ENCODE peak calls at places on chromosomes 1 and 21, in four cellular contexts. F is mammary epithelial cell, D is heart left ventricle, V is MG63. Z is an unnamed sample.
A peak's percentile ranks its signal among the peaks of the same experiment; 100 is the strongest.

GRCh38 chr1:226100436-226101347 is 38.2 kb downstream of the H3-3A start:
- DNase-seq in F (no peak), D (no peak), V (no peak), Z (peak; percentile 24)

GRCh38 chr21:42218836-42219605 is at the start of gene ABCG1:
- DNase-seq in F (peak; percentile 36), D (no peak), V (peak; percentile 33), Z (no peak)

GRCh38 chr1:233138794-233139544 is 156.6 kb downstream of the PCNX2 start:
- DNase-seq in F (peak; percentile 2), D (no peak), V (no peak), Z (no peak)

GRCh38 chr1:154729031-154729442 is 121.1 kb upstream of the ADAR start:
- DNase-seq in F (no peak), D (no peak), V (peak; percentile 51), Z (peak; percentile 74)

GRCh38 chr1:205294175-205294913 is 27.2 kb downstream of the NUAK2 start:
- DNase-seq in F (peak; percentile 93), D (peak; percentile 73), V (peak; percentile 89), Z (peak; percentile 80)

GRCh38 chr1:34781844-34782391 is 904 bp downstream of the GJB3 start:
- DNase-seq in F (peak; percentile 72), D (no peak), V (no peak), Z (no peak)

GRCh38 chr21:22120616-22121266 is 1122.5 kb downstream of the NCAM2 start:
- DNase-seq in F (no peak), D (no peak), V (no peak), Z (no peak)

GRCh38 chr1:85566890-85567289 is 13.7 kb upstream of the CCN1 start:
- DNase-seq in F (peak; percentile 29), D (no peak), V (no peak), Z (no peak)

GRCh38 chr1:84108900-84109578 is 35.0 kb upstream of the PRKACB start:
- DNase-seq in F (no peak), D (no peak), V (no peak), Z (no peak)

GRCh38 chr1:160371691-160372208 is 4.9 kb downstream of the NHLH1 start:
- DNase-seq in F (no peak), D (no peak), V (no peak), Z (no peak)

GRCh38 chr1:175222296-175222938 is 29.8 kb upstream of the KIAA0040 start:
- DNase-seq in F (peak; percentile 95), D (no peak), V (no peak), Z (no peak)

GRCh38 chr1:44334968-44335367 is 20.1 kb downstream of the ERI3 start:
- DNase-seq in F (no peak), D (no peak), V (no peak), Z (no peak)

GRCh38 chr1:44333373-44333772 is 21.7 kb downstream of the ERI3 start:
- DNase-seq in F (no peak), D (no peak), V (no peak), Z (no peak)

GRCh38 chr1:44336668-44337067 is 18.4 kb downstream of the ERI3 start:
- DNase-seq in F (no peak), D (no peak), V (no peak), Z (no peak)

GRCh38 chr1:44339731-44340130 is 15.3 kb downstream of the ERI3 start:
- DNase-seq in F (no peak), D (no peak), V (no peak), Z (no peak)

DNA sequence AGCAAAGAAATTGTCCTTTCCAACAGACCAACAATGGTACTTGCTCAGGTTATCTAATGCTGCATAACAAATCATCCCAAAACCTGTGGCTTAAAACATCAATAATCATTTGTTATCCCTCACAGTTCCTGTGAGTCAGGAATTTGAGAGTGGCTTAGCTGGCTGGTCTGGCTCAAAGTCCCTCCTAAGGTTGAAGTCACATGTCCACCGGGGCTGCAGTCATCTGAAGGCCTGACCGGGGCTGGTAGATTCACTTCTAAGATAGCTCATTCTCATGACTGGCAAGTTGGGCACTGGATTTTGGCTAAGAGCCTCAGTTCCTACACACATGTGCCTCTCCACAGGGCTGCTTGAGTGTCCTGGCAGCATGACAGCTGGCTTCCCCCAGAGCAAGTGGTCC is 16.9 kb downstream of the ERI3 start:
- DNase-seq in F (no peak), D (no peak), V (peak; percentile 5), Z (no peak)
- H3K36me3 ChIP-seq in F (peaks cover 7% of the 10 kb centered on the region), D (peaks cover 9% of the 10 kb centered on the region), V (peaks cover 57% of the 10 kb centered on the region), Z (peaks cover 23% of the 10 kb centered on the region)

DNA sequence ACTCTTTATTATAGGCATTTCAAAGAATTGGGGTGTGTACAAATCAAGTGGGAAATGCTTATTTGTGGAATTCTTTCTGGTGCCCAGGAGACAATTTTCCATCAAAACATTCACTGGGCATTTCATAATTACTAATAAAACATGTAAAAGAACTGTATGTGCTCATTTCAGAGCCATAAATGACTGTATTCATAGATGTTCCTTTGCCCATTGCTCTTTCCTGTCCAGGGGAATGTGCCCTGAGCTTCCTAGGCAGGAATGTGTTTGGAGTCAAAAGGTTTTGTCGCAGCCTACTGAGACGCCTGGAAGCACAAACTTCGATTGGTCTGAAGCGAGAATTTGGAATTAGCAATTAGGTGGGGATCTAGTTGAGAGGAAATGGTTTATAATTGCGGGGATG is 43.7 kb upstream of the EXOSC10 start:
- DNase-seq in F (no peak), D (no peak), V (no peak), Z (no peak)
- H3K36me3 ChIP-seq in F (peaks cover 7% of the 10 kb centered on the region), D (peaks cover 12% of the 10 kb centered on the region), V (peaks cover 24% of the 10 kb centered on the region), Z (peaks cover 44% of the 10 kb centered on the region)

DNA sequence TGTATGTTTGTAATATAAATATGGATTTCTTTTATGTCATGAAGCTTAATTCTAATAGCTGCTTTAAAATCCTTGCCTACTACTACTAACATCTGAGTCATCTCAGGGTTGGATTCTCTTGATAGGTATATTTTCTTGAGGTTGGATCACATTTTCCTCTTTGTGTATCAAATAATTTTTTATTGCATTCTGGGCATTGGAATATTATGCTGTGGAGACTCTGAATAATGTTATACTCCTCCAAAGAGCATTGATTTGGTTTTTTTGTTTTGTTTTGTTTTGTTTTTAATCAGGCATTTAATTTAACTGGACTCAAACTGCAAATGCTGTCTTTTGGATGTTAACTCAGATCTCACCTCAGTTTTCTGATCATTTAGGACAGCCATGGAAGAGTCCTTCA is 8.0 kb downstream of the DHX9 start:
- DNase-seq in F (no peak), D (no peak), V (no peak), Z (no peak)
- H3K36me3 ChIP-seq in F (peaks cover 67% of the 10 kb centered on the region), D (peaks cover 7% of the 10 kb centered on the region), V (peaks cover 100% of the 10 kb centered on the region), Z (peaks cover 64% of the 10 kb centered on the region)

GRCh38 chr1:116407033-116407432 is 34.0 kb downstream of the ATP1A1 start:
- DNase-seq in F (no peak), D (no peak), V (no peak), Z (no peak)

GRCh38 chr1:116403506-116404136 is 30.6 kb downstream of the ATP1A1 start:
- DNase-seq in F (no peak), D (no peak), V (no peak), Z (no peak)

GRCh38 chr1:116408193-116408592 is 35.1 kb downstream of the ATP1A1 start:
- DNase-seq in F (no peak), D (no peak), V (no peak), Z (no peak)

GRCh38 chr1:116404699-116405098 is 31.7 kb downstream of the ATP1A1 start:
- DNase-seq in F (peak; percentile 94), D (no peak), V (no peak), Z (no peak)

DNA sequence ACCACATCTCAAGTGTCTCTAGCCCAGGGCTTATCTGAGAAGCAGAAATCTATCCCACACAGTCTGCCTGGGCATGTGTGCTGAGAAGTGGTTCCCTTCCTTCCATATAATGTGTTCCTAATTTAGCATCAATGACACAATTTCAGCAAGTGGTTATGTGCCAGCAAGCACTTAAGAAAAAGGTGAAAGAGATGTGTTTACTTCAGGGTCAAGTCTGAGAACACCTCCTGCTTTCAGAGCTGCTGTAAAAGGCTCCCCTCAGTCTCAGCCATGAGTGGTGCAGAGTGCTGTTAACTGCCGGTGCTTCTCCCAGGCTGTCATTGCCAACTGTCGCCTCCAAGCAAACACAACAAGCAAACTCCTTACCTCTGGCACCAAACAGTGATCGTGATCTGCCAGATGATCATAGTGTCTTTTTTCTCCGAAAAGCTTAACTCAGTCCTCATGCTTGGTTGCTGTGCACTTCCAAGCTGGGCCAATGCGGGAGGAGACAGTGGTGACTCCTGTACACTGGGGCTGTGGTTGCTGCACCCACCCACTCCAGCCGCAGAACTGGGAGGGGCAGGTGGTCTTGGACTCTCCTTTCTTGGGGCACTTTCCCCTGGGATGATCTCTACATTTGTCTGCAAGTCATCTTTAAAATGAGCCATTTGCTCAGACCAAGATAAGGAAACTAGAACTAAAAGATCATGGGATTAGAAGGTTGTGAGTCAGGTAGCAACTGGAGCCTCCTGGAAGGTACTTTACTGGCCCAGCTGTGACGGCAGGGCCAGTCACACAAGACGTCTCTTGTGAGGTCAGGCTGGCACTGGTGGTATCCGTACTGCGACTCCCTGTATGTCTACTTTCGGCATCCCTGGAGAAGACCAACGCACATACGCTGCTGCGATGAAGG is 32.4 kb downstream of the ATP1A1 start:
- DNase-seq in F (no peak), D (no peak), V (no peak), Z (no peak)
- H3K36me3 ChIP-seq in F (peaks cover 62% of the 10 kb centered on the region), D (peaks cover 28% of the 10 kb centered on the region), V (peaks cover 70% of the 10 kb centered on the region), Z (peaks cover 68% of the 10 kb centered on the region)

DNA sequence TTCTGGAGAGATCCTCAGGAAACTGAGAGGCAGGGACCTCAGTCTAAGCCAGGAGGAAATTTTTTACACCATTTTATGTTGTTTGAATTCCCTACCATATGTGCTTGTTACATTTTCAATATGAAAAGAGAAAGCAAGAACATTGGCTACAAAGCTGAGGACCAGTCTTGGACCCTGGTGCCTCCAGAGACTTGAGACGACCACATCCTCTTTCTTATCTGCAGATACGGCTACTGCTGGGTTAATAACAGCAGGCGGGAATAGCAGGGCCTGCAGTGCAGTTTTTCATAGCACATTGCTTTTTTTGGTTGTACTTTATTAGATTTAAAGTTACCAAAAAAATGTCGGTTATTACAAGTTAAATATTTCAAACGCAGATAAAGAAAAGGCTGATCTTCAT is 3.9 kb downstream of the KDM4A start:
- DNase-seq in F (no peak), D (no peak), V (no peak), Z (peak; percentile 36)
- H3K36me3 ChIP-seq in F (peaks cover 29% of the 10 kb centered on the region), D (peaks cover 9% of the 10 kb centered on the region), V (peaks cover 53% of the 10 kb centered on the region), Z (peaks cover 41% of the 10 kb centered on the region)

GRCh38 chr1:244862354-244862698 is 2.0 kb downstream of the HNRNPU start:
- DNase-seq in F (peak; percentile 17), D (no peak), V (no peak), Z (no peak)
- H3K36me3 ChIP-seq in F (peaks cover 31% of the 10 kb centered on the region), D (peaks cover 25% of the 10 kb centered on the region), V (peaks cover 62% of the 10 kb centered on the region), Z (peaks cover 40% of the 10 kb centered on the region)

GRCh38 chr1:155897746-155898145 is 13.4 kb downstream of the RIT1 start:
- DNase-seq in F (no peak), D (no peak), V (no peak), Z (no peak)
- H3K36me3 ChIP-seq in F (peaks cover 25% of the 10 kb centered on the region), D (peaks cover 34% of the 10 kb centered on the region), V (peaks cover 64% of the 10 kb centered on the region), Z (peaks cover 49% of the 10 kb centered on the region)

GRCh38 chr21:46368533-46369285 is 44.8 kb downstream of the PCNT start:
- DNase-seq in F (no peak), D (no peak), V (no peak), Z (no peak)
- H3K36me3 ChIP-seq in F (peaks cover 18% of the 10 kb centered on the region), D (peaks cover 14% of the 10 kb centered on the region), V (peaks cover 51% of the 10 kb centered on the region), Z (peaks cover 9% of the 10 kb centered on the region)

Z was measured in brain microvascular endothelial cell.